ENCODE peak calls at places on chromosome 13, in nine cellular contexts. K is upper lobe of right lung; C is stimulated activated CD4-positive, alpha-beta T cell treated with anti-CD3 and anti-CD28 coated beads, Interleukin-15, amount 100 ng/mL, for 24 hours; H is activated effector memory CD4-positive, alpha-beta T cell treated with Interleukin-2 at 50 U/mL for 16 hours; E is brain microvascular endothelial cell; I is nephron progenitor cell; D is amniotic stem cell; R is HFFc6; F is activated naive CD8-positive, alpha-beta T cell treated with anti-CD3 and anti-CD28 coated beads, Interleukin-2, amount 50 U/mL, for 24 hours. V is an unnamed sample.

GRCh38 chr13:113837554-113838355 is 26.1 kb downstream of the GAS6 start:
- DNase-seq in K (peak), C (no peak), H (no peak), E (peak), I (no peak), D (peak), R (peak), F (no peak), V (peak)

GRCh38 chr13:93559718-93560117 is 333.1 kb downstream of the GPC6 start:
- DNase-seq in K (no peak), C (no peak), H (no peak), E (peak), I (no peak), D (no peak), R (peak), F (no peak), V (peak)

GRCh38 chr13:88622362-88622973 is 951.3 kb downstream of the SLITRK5 start:
- DNase-seq in K (no peak), C (peak), H (no peak), E (no peak), I (no peak), D (no peak), R (no peak), F (peak), V (no peak)

GRCh38 chr13:19950374-19950773 is 8.2 kb upstream of the ZMYM2 start:
- DNase-seq in K (no peak), C (no peak), H (no peak), E (no peak), I (no peak), D (no peak), R (no peak), F (no peak), V (no peak)

GRCh38 chr13:35964764-35965163 is 166.4 kb downstream of the DCLK1 start:
- DNase-seq in K (no peak), C (no peak), H (no peak), E (peak), I (no peak), D (peak), R (no peak), F (no peak), V (no peak)

GRCh38 chr13:79548886-79549285 is 67.9 kb downstream of the NDFIP2 start:
- DNase-seq in K (no peak), C (no peak), H (no peak), E (no peak), I (no peak), D (no peak), R (peak), F (no peak), V (no peak)

GRCh38 chr13:66933994-66934393 is 296.1 kb downstream of the PCDH9 start:
- DNase-seq in K (no peak), C (no peak), H (no peak), E (peak), I (no peak), D (peak), R (peak), F (no peak), V (peak)

GRCh38 chr13:73142091-73142490 is 83.3 kb downstream of the KLF5 start:
- DNase-seq in K (no peak), C (no peak), H (no peak), E (no peak), I (no peak), D (no peak), R (no peak), F (no peak), V (no peak)

GRCh38 chr13:79936368-79937136 is 404.4 kb downstream of the SPRY2 start:
- DNase-seq in K (no peak), C (no peak), H (no peak), E (peak), I (no peak), D (peak), R (peak), F (no peak), V (peak)

GRCh38 chr13:30718661-30719520 is 16.5 kb upstream of the ALOX5AP start:
- DNase-seq in K (no peak), C (no peak), H (no peak), E (peak), I (no peak), D (peak), R (peak), F (no peak), V (peak)

GRCh38 chr13:97879646-97880297 is 73.7 kb upstream of the IPO5 start:
- DNase-seq in K (no peak), C (no peak), H (no peak), E (peak), I (no peak), D (peak), R (peak), F (no peak), V (peak)

GRCh38 chr13:99363391-99363790 is 56.2 kb upstream of the GPR183 start:
- DNase-seq in K (no peak), C (no peak), H (no peak), E (no peak), I (no peak), D (no peak), R (no peak), F (no peak), V (no peak)

GRCh38 chr13:69524459-69525155 is 583.0 kb upstream of the ATXN8OS start:
- DNase-seq in K (no peak), C (no peak), H (no peak), E (no peak), I (no peak), D (no peak), R (no peak), F (no peak), V (no peak)

GRCh38 chr13:99307648-99308339 is 595 bp upstream of the GPR183 start:
- DNase-seq in K (no peak), C (peak), H (no peak), E (peak), I (no peak), D (no peak), R (peak), F (peak), V (no peak)

GRCh38 chr13:40479196-40479845 is 187.1 kb downstream of the FOXO1 start:
- DNase-seq in K (no peak), C (no peak), H (no peak), E (no peak), I (no peak), D (no peak), R (no peak), F (no peak), V (no peak)

GRCh38 chr13:26340812-26341211 is 86.9 kb downstream of the CDK8 start:
- DNase-seq in K (no peak), C (no peak), H (no peak), E (peak), I (no peak), D (no peak), R (peak), F (no peak), V (no peak)

GRCh38 chr13:48446454-48446853 is 33.5 kb upstream of the LPAR6 start:
- DNase-seq in K (no peak), C (no peak), H (no peak), E (peak), I (no peak), D (no peak), R (peak), F (no peak), V (no peak)

GRCh38 chr13:79767126-79767525 is 286.2 kb downstream of the NDFIP2 start:
- DNase-seq in K (no peak), C (no peak), H (no peak), E (no peak), I (no peak), D (no peak), R (no peak), F (no peak), V (no peak)

GRCh38 chr13:25966086-25966485 is 85.7 kb downstream of the SHISA2 start:
- DNase-seq in K (no peak), C (no peak), H (no peak), E (peak), I (no peak), D (no peak), R (no peak), F (no peak), V (no peak)

GRCh38 chr13:27359203-27359821 is 65.1 kb upstream of the GTF3A start:
- DNase-seq in K (peak), C (peak), H (peak), E (peak), I (peak), D (peak), R (peak), F (peak), V (no peak)

GRCh38 chr13:111901301-111901905 is 165.5 kb upstream of the SOX1 start:
- DNase-seq in K (no peak), C (no peak), H (no peak), E (no peak), I (no peak), D (no peak), R (no peak), F (no peak), V (no peak)

GRCh38 chr13:67996101-67996500 is 766.0 kb upstream of the PCDH9 start:
- DNase-seq in K (peak), C (no peak), H (no peak), E (no peak), I (no peak), D (no peak), R (no peak), F (no peak), V (no peak)

GRCh38 chr13:31433201-31433600 is 233.4 kb downstream of the B3GLCT start:
- DNase-seq in K (no peak), C (no peak), H (no peak), E (no peak), I (no peak), D (no peak), R (no peak), F (no peak), V (no peak)

GRCh38 chr13:53691417-53691816 is 662.8 kb downstream of the OLFM4 start:
- DNase-seq in K (no peak), C (no peak), H (no peak), E (no peak), I (no peak), D (no peak), R (no peak), F (no peak), V (no peak)

V was measured in HS-27A.